ENCODE peak calls at places on chromosome 12, in seven cellular contexts. Z, F, X, Q, J, V and B are unnamed samples.

GRCh38 chr12:828726-829395 is 76.5 kb downstream of the WNK1 start:
- DNase-seq in Z (no peak), V (no peak), Q (peak), F (peak), J (no peak), X (no peak), B (no peak)

GRCh38 chr12:95970905-95971304 is 25.2 kb downstream of the HAL start:
- DNase-seq in Z (no peak), Q (no peak), V (no peak), J (no peak), X (no peak), F (peak), B (no peak)

GRCh38 chr12:82931349-82932116 is 244.8 kb downstream of the TMTC2 start:
- DNase-seq in Q (no peak), V (peak), X (no peak), J (no peak), F (no peak), Z (no peak), B (no peak)

GRCh38 chr12:72448089-72448488 is 175.9 kb downstream of the TRHDE start:
- DNase-seq in J (no peak), Z (peak), Q (no peak), X (no peak), F (no peak), V (no peak), B (no peak)

GRCh38 chr12:104571328-104571727 is 114.6 kb downstream of the CHST11 start:
- DNase-seq in V (no peak), Q (no peak), Z (no peak), X (peak), F (no peak), J (no peak), B (no peak)

GRCh38 chr12:66191547-66192126 is 2.6 kb downstream of the IRAK3 start:
- DNase-seq in V (no peak), X (no peak), Z (no peak), F (no peak), Q (no peak), J (no peak), B (no peak)

GRCh38 chr12:339557-340195 is 49.4 kb downstream of the KDM5A start:
- DNase-seq in Z (no peak), X (no peak), Q (no peak), J (no peak), F (no peak), V (no peak), B (no peak)

GRCh38 chr12:79155703-79156102 is 291.1 kb downstream of the SYT1 start:
- DNase-seq in Z (peak), F (peak), V (no peak), Q (peak), J (no peak), X (no peak), B (no peak)

GRCh38 chr12:31122481-31122880 is 48.8 kb downstream of the DDX11 start:
- DNase-seq in Z (no peak), X (no peak), F (no peak), V (no peak), J (no peak), Q (no peak), B (no peak)

GRCh38 chr12:79897617-79898016 is 37.3 kb downstream of the PPP1R12A start:
- DNase-seq in Z (peak), V (peak), Q (peak), X (no peak), F (peak), J (no peak), B (no peak)

GRCh38 chr12:31868980-31869379 is 90.2 kb upstream of the RESF1 start:
- DNase-seq in V (no peak), Z (no peak), J (peak), F (peak), X (no peak), Q (peak), B (no peak)

GRCh38 chr12:6699989-6700645 is 498 bp downstream of the PIANP start:
- DNase-seq in Z (no peak), V (no peak), J (no peak), F (no peak), X (peak), Q (no peak), B (peak)

GRCh38 chr12:2019126-2019525 is 14.9 kb upstream of the DCP1B start:
- DNase-seq in J (no peak), X (no peak), F (no peak), Z (no peak), Q (no peak), V (no peak), B (no peak)

GRCh38 chr12:122097641-122098364 is 19.2 kb downstream of the MLXIP start:
- DNase-seq in X (no peak), J (peak), Q (peak), F (peak), Z (no peak), V (peak), B (no peak)

GRCh38 chr12:104957388-104958008 is 592 bp downstream of the SLC41A2 start:
- DNase-seq in J (peak), Z (no peak), F (no peak), X (no peak), V (peak), Q (no peak), B (no peak)

GRCh38 chr12:29212682-29213397 is 63.8 kb downstream of the FAR2 start:
- DNase-seq in Q (peak), J (peak), Z (no peak), X (no peak), V (no peak), F (peak), B (no peak)

GRCh38 chr12:71195338-71195896 is 37.6 kb upstream of the TSPAN8 start:
- DNase-seq in Q (no peak), J (no peak), V (peak), F (no peak), X (no peak), Z (no peak), B (no peak)

DNA sequence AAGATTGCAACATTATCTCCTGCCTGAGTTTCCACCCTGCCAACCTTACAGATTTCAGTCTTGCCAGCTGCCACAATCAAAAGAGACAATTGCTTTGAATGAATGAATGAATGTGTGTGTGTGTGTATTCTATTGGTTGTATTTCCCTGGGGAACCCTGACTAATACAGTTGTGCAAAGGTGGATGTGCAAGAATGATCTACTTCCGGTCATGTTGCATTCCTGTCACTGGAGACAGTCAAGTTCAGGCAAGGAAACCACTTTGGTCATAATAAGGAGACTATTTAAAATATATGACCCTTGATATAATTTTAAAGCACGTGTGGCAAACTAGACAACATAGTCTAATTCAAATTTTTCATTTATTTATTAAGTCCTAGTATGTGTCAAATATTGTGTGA is 13.1 kb downstream of the RERG start:
- DNase-seq in Q (peak), F (peak), Z (no peak), X (no peak), V (no peak), J (no peak), B (no peak)
- TF ChIP-seq CTCF in Q (peak), F (peak), Z (no peak), X (no peak), V (no peak), J (no peak), B (peak)

GRCh38 chr12:107108995-107109508 is 15.7 kb upstream of the CRY1 start:
- DNase-seq in J (no peak), X (peak), F (no peak), Q (no peak), Z (no peak), V (no peak), B (no peak)

GRCh38 chr12:107107381-107107780 is 14.0 kb upstream of the CRY1 start:
- DNase-seq in Q (no peak), J (no peak), Z (no peak), X (no peak), V (no peak), F (no peak), B (no peak)

GRCh38 chr12:107110519-107110859 is 17.1 kb upstream of the CRY1 start:
- DNase-seq in V (no peak), J (no peak), F (no peak), Q (no peak), X (no peak), Z (no peak), B (no peak)

GRCh38 chr12:107111314-107111713 is 18.0 kb upstream of the CRY1 start:
- DNase-seq in J (no peak), Z (no peak), V (no peak), F (no peak), X (no peak), Q (no peak), B (no peak)

GRCh38 chr12:107109726-107110518 is 16.6 kb upstream of the CRY1 start:
- DNase-seq in J (no peak), X (no peak), Q (no peak), F (peak), V (no peak), Z (no peak), B (no peak)
- TF ChIP-seq CTCF in J (no peak), X (no peak), Q (no peak), F (no peak), V (no peak), Z (no peak), B (no peak)

GRCh38 chr12:57775563-57776246 is 3.3 kb downstream of the EEF1AKMT3 start:
- DNase-seq in F (no peak), X (peak), V (no peak), J (no peak), Q (no peak), Z (no peak), B (no peak)
- TF ChIP-seq CTCF in F (no peak), X (peak), V (peak), J (no peak), Q (no peak), Z (no peak), B (no peak)

GRCh38 chr12:25195056-25195971 is at the start of the genes DNAI7 and ETFRF1:
- DNase-seq in J (peak), X (peak), F (peak), V (peak), Z (peak), Q (peak), B (peak)
- TF ChIP-seq CTCF in J (no peak), X (peak), F (peak), V (peak), Z (no peak), Q (no peak), B (no peak)

GRCh38 chr12:123801573-123802178 is 39.6 kb downstream of the DNAH10 start:
- DNase-seq in F (peak), Z (no peak), Q (peak), X (peak), J (no peak), V (peak), B (no peak)
- TF ChIP-seq CTCF in F (peak), Z (peak), Q (peak), X (peak), J (no peak), V (peak), B (peak)

GRCh38 chr12:76031414-76032042 is at the start of gene PHLDA1:
- DNase-seq in X (peak), F (peak), J (peak), V (peak), Z (peak), Q (peak), B (peak)
- TF ChIP-seq CTCF in X (peak), F (peak), J (peak), V (peak), Z (peak), Q (peak), B (peak)

GRCh38 chr12:47773858-47774580 is 981 bp downstream of the SLC48A1 start:
- DNase-seq in J (no peak), X (no peak), F (no peak), V (peak), Q (no peak), Z (no peak), B (no peak)
- TF ChIP-seq CTCF in J (no peak), X (no peak), F (no peak), V (no peak), Q (no peak), Z (no peak), B (no peak)